ENCODE peak calls at places on chromosomes 1 and 21, in ten cellular contexts. K is heart right ventricle; E is thoracic aorta; U is fibroblast of the conjunctiva; C is adrenal gland; L is LNCaP clone FGC; S is IMR-90; A is CMK; Y is stimulated activated CD4-positive, alpha-beta T cell treated with anti-CD3 and anti-CD28 coated beads, Interleukin-2, amount 100 ng/mL, for 24 hours; G is NCI-H510A treated with DMSO at 0.1 percent for 48 hours. W is an unnamed sample.

GRCh38 chr21:46516068-46516467 is 57.4 kb downstream of the DIP2A start:
- DNase-seq in K (no peak), E (no peak), U (no peak), C (no peak), L (no peak), S (no peak), A (no peak), Y (no peak), G (no peak), W (no peak)

GRCh38 chr21:29022141-29022540 is 2.3 kb upstream of the USP16 start:
- DNase-seq in K (no peak), E (no peak), U (no peak), C (no peak), L (no peak), S (no peak), A (no peak), Y (no peak), G (no peak), W (no peak)

GRCh38 chr1:10839188-10839770 is 42.8 kb upstream of the CASZ1 start:
- DNase-seq in K (no peak), E (no peak), U (no peak), C (no peak), L (no peak), S (no peak), A (no peak), Y (no peak), G (no peak), W (no peak)

GRCh38 chr1:208265127-208265469 is 20.9 kb upstream of the PLXNA2 start:
- DNase-seq in K (no peak), E (no peak), U (no peak), C (no peak), L (no peak), S (no peak), A (no peak), Y (no peak), G (no peak), W (no peak)

GRCh38 chr1:29921741-29922140 is 685.4 kb downstream of the PTPRU start:
- DNase-seq in K (no peak), E (no peak), U (no peak), C (no peak), L (no peak), S (no peak), A (no peak), Y (no peak), G (no peak), W (no peak)

GRCh38 chr1:157390646-157391045 is 161.7 kb downstream of the FCRL5 start:
- DNase-seq in K (no peak), E (no peak), U (peak), C (no peak), L (no peak), S (peak), A (no peak), Y (no peak), G (no peak), W (peak)

GRCh38 chr1:3942416-3943122 is 42.5 kb upstream of the C1orf174 start:
- DNase-seq in K (no peak), E (no peak), U (no peak), C (no peak), L (peak), S (no peak), A (no peak), Y (no peak), G (peak), W (no peak)

GRCh38 chr1:116569776-116570357 is 959 bp downstream of the CD58 start:
- DNase-seq in K (peak), E (no peak), U (no peak), C (peak), L (no peak), S (no peak), A (peak), Y (peak), G (peak), W (peak)

GRCh38 chr21:38787461-38788274 is 18.1 kb upstream of the ETS2 start:
- DNase-seq in K (no peak), E (no peak), U (no peak), C (peak), L (peak), S (peak), A (no peak), Y (no peak), G (peak), W (peak)

GRCh38 chr21:37166733-37167132 is 93.7 kb downstream of the TTC3 start:
- DNase-seq in K (no peak), E (no peak), U (no peak), C (no peak), L (no peak), S (no peak), A (no peak), Y (no peak), G (peak), W (no peak)

GRCh38 chr1:109785446-109786106 is 21.9 kb upstream of the EPS8L3 start:
- DNase-seq in K (no peak), E (no peak), U (no peak), C (no peak), L (no peak), S (no peak), A (no peak), Y (no peak), G (no peak), W (no peak)

GRCh38 chr1:160455153-160455517 is 54.8 kb downstream of the VANGL2 start:
- DNase-seq in K (no peak), E (no peak), U (no peak), C (no peak), L (no peak), S (no peak), A (no peak), Y (no peak), G (no peak), W (no peak)

GRCh38 chr1:63713627-63714481 is 60.0 kb upstream of the ROR1 start:
- DNase-seq in K (no peak), E (no peak), U (peak), C (no peak), L (no peak), S (peak), A (no peak), Y (no peak), G (no peak), W (peak)

GRCh38 chr1:31063636-31064035 is 1.9 kb downstream of the PUM1 start:
- DNase-seq in K (no peak), E (no peak), U (no peak), C (no peak), L (no peak), S (peak), A (no peak), Y (no peak), G (no peak), W (peak)

GRCh38 chr1:227134686-227135314 is 183.5 kb downstream of the CDC42BPA start:
- DNase-seq in K (no peak), E (no peak), U (peak), C (no peak), L (no peak), S (no peak), A (no peak), Y (no peak), G (no peak), W (peak)

W was measured in astrocyte.